ENCODE peak calls at places on chromosomes 2 and 18, in eight cellular contexts. P, M, J, R, U, T, E and X are unnamed samples.
A peak's percentile ranks its signal among the peaks of the same experiment; 100 is the strongest.

GRCh38 chr2:105854972-105855371 is 110.3 kb downstream of the NCK2 start:
- DNase-seq in P (no peak), M (no peak), J (no peak), R (no peak), U (no peak), T (no peak), E (no peak), X (no peak)

GRCh38 chr2:108612514-108613183 is 78.4 kb downstream of the LIMS1 start:
- DNase-seq in P (no peak), M (peak; percentile 32), J (no peak), R (no peak), U (no peak), T (no peak), E (no peak), X (no peak)

GRCh38 chr2:55168221-55169154 is 63.6 kb downstream of the CLHC1 start:
- DNase-seq in P (no peak), M (peak; percentile 8), J (no peak), R (peak; percentile 72), U (peak; percentile 84), T (peak; percentile 36), E (peak; percentile 77), X (no peak)

GRCh38 chr2:133315280-133315679 is 253.0 kb downstream of the NCKAP5 start:
- DNase-seq in P (no peak), M (no peak), J (no peak), R (no peak), U (no peak), T (no peak), E (no peak), X (no peak)

GRCh38 chr18:78192044-78192443 is 787.6 kb upstream of the SALL3 start:
- DNase-seq in P (no peak), M (no peak), J (no peak), R (no peak), U (no peak), T (no peak), E (no peak), X (no peak)

GRCh38 chr2:173958198-173958846 is 6.9 kb downstream of the SP3 start:
- DNase-seq in P (no peak), M (no peak), J (no peak), R (no peak), U (no peak), T (no peak), E (no peak), X (no peak)

GRCh38 chr2:232300894-232301387 is 77.6 kb upstream of the ALPP start:
- DNase-seq in P (no peak), M (no peak), J (no peak), R (no peak), U (peak; percentile 31), T (no peak), E (peak; percentile 88), X (no peak)

GRCh38 chr2:199851886-199852285 is 894 bp upstream of the FTCDNL1 start:
- DNase-seq in P (no peak), M (no peak), J (no peak), R (peak; percentile 82), U (no peak), T (no peak), E (no peak), X (no peak)

GRCh38 chr2:235263205-235264120 is 230.4 kb upstream of the AGAP1 start:
- DNase-seq in P (no peak), M (no peak), J (peak; percentile 32), R (peak; percentile 55), U (peak; percentile 52), T (peak; percentile 10), E (peak; percentile 94), X (peak; percentile 10)

GRCh38 chr2:133760366-133760765 is 192.1 kb upstream of the NCKAP5 start:
- DNase-seq in P (no peak), M (no peak), J (no peak), R (no peak), U (peak; percentile 84), T (no peak), E (no peak), X (no peak)

GRCh38 chr2:102726128-102727087 is 35.4 kb upstream of the TMEM182 start:
- DNase-seq in P (no peak), M (no peak), J (no peak), R (no peak), U (no peak), T (no peak), E (no peak), X (no peak)

GRCh38 chr2:100235581-100235980 is 86.7 kb downstream of the LONRF2 start:
- DNase-seq in P (no peak), M (no peak), J (no peak), R (no peak), U (no peak), T (no peak), E (no peak), X (no peak)

GRCh38 chr2:162591403-162592083 is 247.0 kb downstream of the KCNH7 start:
- DNase-seq in P (no peak), M (no peak), J (no peak), R (no peak), U (no peak), T (no peak), E (no peak), X (no peak)

GRCh38 chr18:66872277-66872676 is 268.4 kb upstream of the CDH19 start:
- DNase-seq in P (no peak), M (no peak), J (no peak), R (no peak), U (no peak), T (no peak), E (peak; percentile 18), X (no peak)

GRCh38 chr18:23209031-23209430 is 73.7 kb downstream of the CABLES1 start:
- DNase-seq in P (no peak), M (no peak), J (no peak), R (no peak), U (peak; percentile 33), T (no peak), E (no peak), X (no peak)

GRCh38 chr2:86622409-86622877 is 1.2 kb downstream of the RNF103 start:
- DNase-seq in P (no peak), M (no peak), J (no peak), R (peak; percentile 36), U (peak; percentile 36), T (no peak), E (peak; percentile 53), X (peak; percentile 51)

GRCh38 chr2:111523009-111523408 is 361.0 kb downstream of the ANAPC1 start:
- DNase-seq in P (no peak), M (no peak), J (no peak), R (no peak), U (no peak), T (no peak), E (no peak), X (no peak)

GRCh38 chr2:232386740-232387450 is 8.3 kb downstream of the ALPP start:
- DNase-seq in P (no peak), M (no peak), J (no peak), R (no peak), U (peak; percentile 28), T (no peak), E (peak; percentile 69), X (no peak)

GRCh38 chr2:191169456-191170300 is 18.9 kb upstream of the STAT4 start:
- DNase-seq in P (no peak), M (no peak), J (no peak), R (no peak), U (no peak), T (no peak), E (peak; percentile 75), X (no peak)

GRCh38 chr2:173830169-173830568 is 135.0 kb downstream of the SP3 start:
- DNase-seq in P (no peak), M (no peak), J (no peak), R (no peak), U (no peak), T (no peak), E (no peak), X (no peak)

GRCh38 chr18:22451796-22452195 is 34.1 kb upstream of the CTAGE1 start:
- DNase-seq in P (no peak), M (no peak), J (no peak), R (no peak), U (no peak), T (no peak), E (peak; percentile 11), X (peak; percentile 15)

GRCh38 chr18:46160050-46160798 is 56.0 kb downstream of the HAUS1 start:
- DNase-seq in P (no peak), M (no peak), J (no peak), R (no peak), U (peak; percentile 28), T (no peak), E (peak; percentile 36), X (no peak)

GRCh38 chr2:238134393-238134785 is 4.1 kb upstream of the KLHL30 start:
- DNase-seq in P (no peak), M (no peak), J (no peak), R (no peak), U (no peak), T (no peak), E (no peak), X (no peak)

GRCh38 chr2:28182348-28182747 is 210.3 kb upstream of the FOSL2 start:
- DNase-seq in P (no peak), M (no peak), J (no peak), R (no peak), U (no peak), T (no peak), E (no peak), X (no peak)

GRCh38 chr2:47173986-47174730 is 19.1 kb upstream of the STPG4 start:
- DNase-seq in P (no peak), M (no peak), J (no peak), R (no peak), U (peak; percentile 48), T (no peak), E (no peak), X (no peak)

GRCh38 chr2:42864641-42865280 is 72.4 kb upstream of the HAAO start:
- DNase-seq in P (no peak), M (no peak), J (no peak), R (no peak), U (no peak), T (no peak), E (no peak), X (no peak)

GRCh38 chr2:202387608-202388342 is 11.6 kb downstream of the BMPR2 start:
- DNase-seq in P (no peak), M (no peak), J (no peak), R (no peak), U (peak; percentile 6), T (no peak), E (no peak), X (no peak)

GRCh38 chr2:221478106-221478863 is 93.8 kb downstream of the EPHA4 start:
- DNase-seq in P (no peak), M (no peak), J (no peak), R (peak; percentile 45), U (no peak), T (no peak), E (no peak), X (peak; percentile 49)

GRCh38 chr2:164974221-164974620 is 18.9 kb upstream of the SLC38A11 start:
- DNase-seq in P (no peak), M (no peak), J (no peak), R (no peak), U (peak; percentile 64), T (no peak), E (no peak), X (no peak)

GRCh38 chr2:5748391-5748790 is 56.2 kb downstream of the SOX11 start:
- DNase-seq in P (no peak), M (no peak), J (no peak), R (no peak), U (no peak), T (no peak), E (no peak), X (no peak)